ENCODE peak calls at places on chromosomes 6 and 20, in six cellular contexts. B is stimulated activated CD4-positive, alpha-beta T cell treated with anti-CD3 and anti-CD28 coated beads, Interleukin-1b, Interleukin-23, amount 100 ng/mL, for 4 hours; R is anterior cingulate cortex; S is PC-3; Y is GM10248; F is ovary. U is an unnamed sample.

GRCh38 chr20:37640600-37641561 is 52.9 kb upstream of the CTNNBL1 start:
- DNase-seq in B (no peak), R (no peak), S (peak; percentile 59), Y (no peak), F (no peak), U (no peak)

GRCh38 chr6:33758807-33759206 is 12.1 kb upstream of the IP6K3 start:
- DNase-seq in B (no peak), R (no peak), S (peak; percentile 82), Y (no peak), F (no peak), U (no peak)

GRCh38 chr6:106731144-106731842 is 101.9 kb downstream of the QRSL1 start:
- DNase-seq in B (no peak), R (no peak), S (peak; percentile 23), Y (no peak), F (no peak), U (no peak)

GRCh38 chr6:28635547-28636158 is 110.0 kb downstream of the GPX5 start:
- DNase-seq in B (no peak), R (no peak), S (no peak), Y (no peak), F (no peak), U (no peak)

GRCh38 chr20:48393311-48393685 is 434.5 kb downstream of the PREX1 start:
- DNase-seq in B (no peak), R (no peak), S (no peak), Y (no peak), F (no peak), U (no peak)

GRCh38 chr6:82040405-82041221 is 206.9 kb downstream of the IBTK start:
- DNase-seq in B (no peak), R (no peak), S (peak; percentile 68), Y (peak; percentile 8), F (peak; percentile 28), U (no peak)

GRCh38 chr20:51095755-51096509 is 73.0 kb upstream of the KCNG1 start:
- DNase-seq in B (no peak), R (no peak), S (peak; percentile 46), Y (no peak), F (no peak), U (no peak)

GRCh38 chr20:5714261-5715041 is 35.8 kb upstream of the SHLD1 start:
- DNase-seq in B (peak; percentile 57), R (no peak), S (peak; percentile 76), Y (no peak), F (no peak), U (peak; percentile 27)

GRCh38 chr6:115323001-115323400 is 737.7 kb downstream of the FRK start:
- DNase-seq in B (no peak), R (no peak), S (no peak), Y (no peak), F (no peak), U (no peak)